ENCODE peak calls at places on chromosomes 16 and 17, in four cellular contexts. D, G, X and S are unnamed samples.

GRCh38 chr17:72901657-72902056 is 190.8 kb downstream of the SLC39A11 start:
- DNase-seq in D (no peak), G (no peak), X (no peak), S (no peak)

GRCh38 chr17:60496051-60496450 is 30.0 kb downstream of the APPBP2 start:
- DNase-seq in D (no peak), G (no peak), X (no peak), S (no peak)

GRCh38 chr16:71676236-71676635 is 48.3 kb downstream of the PHLPP2 start:
- DNase-seq in D (no peak), G (no peak), X (no peak), S (no peak)

GRCh38 chr16:83862661-83863060 is 36.3 kb upstream of the MLYCD start:
- DNase-seq in D (no peak), G (no peak), X (no peak), S (no peak)

GRCh38 chr16:88633684-88634140 is 4.7 kb upstream of the IL17C start:
- DNase-seq in D (no peak), G (no peak), X (peak; percentile 33), S (peak; percentile 58)

GRCh38 chr16:2854700-2855309 is 3.2 kb downstream of the PRSS22 start:
- DNase-seq in D (no peak), G (no peak), X (no peak), S (no peak)

GRCh38 chr17:751269-752001 is 629 bp downstream of the GEMIN4 start:
- DNase-seq in D (peak; percentile 39), G (peak; percentile 51), X (peak; percentile 44), S (peak; percentile 42)

GRCh38 chr16:48504216-48504615 is 105.8 kb downstream of the N4BP1 start:
- DNase-seq in D (no peak), G (no peak), X (no peak), S (no peak)

GRCh38 chr17:83204230-83204725 is 124.9 kb downstream of the METRNL start:
- DNase-seq in D (no peak), G (no peak), X (no peak), S (no peak)

GRCh38 chr17:38617967-38618760 is 12.4 kb upstream of the SRCIN1 start:
- DNase-seq in D (no peak), G (no peak), X (no peak), S (no peak)

GRCh38 chr17:70187383-70187782 is 18.1 kb downstream of the KCNJ2 start:
- DNase-seq in D (peak; percentile 68), G (no peak), X (no peak), S (no peak)

GRCh38 chr17:63698886-63699637 is 863 bp downstream of the LIMD2 start:
- DNase-seq in D (peak; percentile 47), G (peak; percentile 58), X (peak; percentile 46), S (peak; percentile 54)

GRCh38 chr16:79286646-79287423 is 313.7 kb downstream of the MAF start:
- DNase-seq in D (no peak), G (no peak), X (peak; percentile 42), S (peak; percentile 61)

GRCh38 chr17:57862410-57862989 is 12.7 kb upstream of the MRPS23 start:
- DNase-seq in D (no peak), G (no peak), X (no peak), S (no peak)

GRCh38 chr17:81865733-81866439 is 5.3 kb downstream of the ARHGDIA start:
- DNase-seq in D (no peak), G (peak; percentile 43), X (no peak), S (peak; percentile 99)

GRCh38 chr17:80805032-80805751 is 186.4 kb upstream of the CHMP6 start:
- DNase-seq in D (no peak), G (no peak), X (no peak), S (no peak)

GRCh38 chr17:68595496-68595895 is 5.7 kb downstream of the FAM20A start:
- DNase-seq in D (no peak), G (no peak), X (no peak), S (no peak)

GRCh38 chr16:58615280-58615679 is 14.3 kb downstream of the CNOT1 start:
- DNase-seq in D (no peak), G (no peak), X (no peak), S (no peak)

GRCh38 chr17:45073414-45074070 is 12.4 kb downstream of the NMT1 start:
- DNase-seq in D (peak; percentile 76), G (no peak), X (no peak), S (no peak)

GRCh38 chr17:50350733-50351132 is 4.8 kb downstream of the XYLT2 start:
- DNase-seq in D (no peak), G (no peak), X (no peak), S (no peak)

GRCh38 chr16:74748042-74748709 is 26.4 kb downstream of the FA2H start:
- DNase-seq in D (no peak), G (no peak), X (no peak), S (no peak)

GRCh38 chr17:7560172-7561027 is 1.3 kb upstream of the SENP3 start:
- DNase-seq in D (peak; percentile 62), G (peak; percentile 87), X (peak; percentile 69), S (peak; percentile 80)

GRCh38 chr16:11016993-11017392 is 72.6 kb downstream of the CLEC16A start:
- DNase-seq in D (peak; percentile 75), G (peak; percentile 14), X (peak; percentile 89), S (peak; percentile 99)

GRCh38 chr16:57786632-57787518 is 15.4 kb downstream of the KIFC3 start:
- DNase-seq in D (no peak), G (no peak), X (peak; percentile 54), S (no peak)

GRCh38 chr17:44988256-44988942 is 20.3 kb upstream of the C1QL1 start:
- DNase-seq in D (no peak), G (no peak), X (no peak), S (no peak)

GRCh38 chr16:57618306-57619132 is 9.9 kb upstream of the ADGRG1 start:
- DNase-seq in D (no peak), G (no peak), X (peak; percentile 13), S (no peak)

GRCh38 chr17:10875411-10875810 is 37.5 kb upstream of the PIRT start:
- DNase-seq in D (no peak), G (peak; percentile 33), X (peak; percentile 30), S (no peak)

GRCh38 chr17:700504-701094 is 14.0 kb downstream of the VPS53 start:
- DNase-seq in D (peak; percentile 19), G (no peak), X (no peak), S (peak; percentile 45)

GRCh38 chr17:21218831-21219380 is 4.9 kb upstream of the TMEM11 start:
- DNase-seq in D (no peak), G (no peak), X (no peak), S (no peak)

GRCh38 chr17:3772764-3773163 is 28.2 kb downstream of the ITGAE start:
- DNase-seq in D (no peak), G (no peak), X (no peak), S (no peak)

GRCh38 chr16:87528690-87529579 is 36.1 kb upstream of the ZCCHC14 start:
- DNase-seq in D (no peak), G (no peak), X (no peak), S (peak; percentile 60)

DNA sequence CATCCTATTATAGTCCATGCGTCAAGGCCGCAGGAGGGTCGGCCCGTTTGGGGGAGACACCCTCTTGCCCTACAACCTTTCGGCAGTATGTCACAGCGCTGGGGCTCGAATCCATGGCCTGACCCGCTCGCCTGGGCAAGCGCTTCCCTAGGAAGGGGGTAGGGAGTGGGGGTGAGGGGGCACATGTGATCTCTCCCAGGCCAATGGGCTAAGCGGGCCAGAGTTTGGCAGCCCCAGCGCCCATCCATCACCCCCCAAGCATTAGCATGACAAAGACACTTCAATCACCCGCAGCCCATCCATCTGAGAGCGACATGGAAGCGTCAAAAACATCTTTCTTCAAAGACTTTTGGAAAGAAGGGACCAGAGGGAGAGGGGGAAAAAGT is at the start of gene HOXB1:
- DNase-seq in D (no peak), G (no peak), X (no peak), S (no peak)
- H3K27me3 ChIP-seq in D (no peaks in the 10 kb centered on the region), G (no peaks in the 10 kb centered on the region), X (no peaks in the 10 kb centered on the region), S (no peaks in the 10 kb centered on the region)

DNA sequence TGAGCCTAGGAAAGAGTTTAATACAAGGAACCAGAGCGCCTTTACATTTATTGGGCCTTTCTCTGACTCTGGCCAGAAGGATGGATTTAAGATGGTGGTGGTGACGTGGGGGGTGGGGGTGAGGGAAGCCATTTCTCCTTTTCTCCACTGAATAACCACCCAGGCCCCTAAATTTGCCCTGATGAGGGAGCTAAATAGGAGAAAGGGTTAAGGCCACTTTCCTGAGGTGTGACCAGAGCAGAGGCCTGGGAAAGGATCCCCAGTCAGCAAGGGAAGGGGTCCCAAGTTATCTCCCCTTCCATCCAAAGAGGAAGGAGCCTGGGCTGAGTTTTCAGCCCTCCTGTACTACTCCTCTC is 1.1 kb upstream of the HOXB9 start:
- DNase-seq in D (no peak), G (no peak), X (no peak), S (no peak)
- H3K27me3 ChIP-seq in D (peaks cover 99% of the 10 kb centered on the region), G (peaks cover 77% of the 10 kb centered on the region), X (peaks cover 85% of the 10 kb centered on the region), S (peaks cover 75% of the 10 kb centered on the region)

DNA sequence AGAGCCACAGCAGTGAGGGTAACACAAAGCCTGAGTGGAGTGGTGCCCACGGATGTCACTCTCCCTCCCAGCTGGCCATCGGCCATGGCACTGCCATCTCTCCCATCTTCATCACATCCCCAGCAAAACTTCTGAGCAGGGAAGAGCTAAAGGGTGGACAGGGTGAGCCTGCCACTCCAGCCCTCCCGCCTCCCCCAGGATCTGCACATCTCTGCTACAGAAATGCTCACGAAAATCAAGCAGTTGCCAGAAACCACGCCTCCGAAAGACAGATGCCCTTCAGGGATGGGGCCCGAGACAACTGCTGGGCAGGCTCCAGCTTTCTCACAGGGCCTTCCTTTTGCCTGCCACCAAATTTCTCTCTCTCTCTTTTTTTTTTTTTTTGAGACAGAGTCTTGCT is 3.6 kb downstream of the GRIN2C start:
- DNase-seq in D (no peak), G (no peak), X (peak; percentile 85), S (no peak)
- H3K27me3 ChIP-seq in D (peaks cover 77% of the 10 kb centered on the region), G (peaks cover 20% of the 10 kb centered on the region), X (no peaks in the 10 kb centered on the region), S (peaks cover 51% of the 10 kb centered on the region)

GRCh38 chr16:55369151-55369550 is 45.1 kb downstream of the IRX6 start:
- DNase-seq in D (no peak), G (no peak), X (no peak), S (no peak)

GRCh38 chr16:55367796-55368195 is 43.8 kb downstream of the IRX6 start:
- DNase-seq in D (peak; percentile 68), G (no peak), X (no peak), S (no peak)

GRCh38 chr16:55368205-55368604 is 44.2 kb downstream of the IRX6 start:
- DNase-seq in D (no peak), G (no peak), X (peak; percentile 13), S (no peak)

GRCh38 chr16:55364811-55365210 is 40.8 kb downstream of the IRX6 start:
- DNase-seq in D (no peak), G (no peak), X (no peak), S (no peak)

DNA sequence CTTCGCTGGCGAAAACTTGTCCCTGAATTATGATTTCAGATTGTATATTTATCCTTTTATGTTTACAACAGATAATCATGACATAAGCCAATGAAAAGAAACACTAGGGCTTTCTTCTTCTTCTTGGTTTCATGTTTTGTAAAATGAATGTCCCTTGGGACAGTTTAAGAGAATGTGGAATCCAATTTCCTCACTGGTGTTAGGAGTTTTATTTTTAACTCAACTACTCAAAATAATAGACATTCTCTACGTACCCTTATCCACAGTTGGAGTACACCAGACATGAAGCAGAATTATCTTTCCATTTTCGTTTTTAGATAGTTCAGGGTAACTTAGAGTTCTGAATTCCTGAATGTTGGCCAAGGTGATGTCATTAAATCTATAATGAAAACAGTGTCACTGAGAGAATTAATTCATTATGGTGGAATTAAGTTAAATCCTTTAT is 43.3 kb downstream of the IRX6 start:
- DNase-seq in D (peak; percentile 10), G (no peak), X (no peak), S (no peak)
- H3K27me3 ChIP-seq in D (peaks cover 2% of the 10 kb centered on the region), G (no peaks in the 10 kb centered on the region), X (peaks cover 18% of the 10 kb centered on the region), S (peaks cover 6% of the 10 kb centered on the region)

GRCh38 chr17:65617496-65617895 is 56.0 kb upstream of the AXIN2 start:
- DNase-seq in D (no peak), G (no peak), X (no peak), S (no peak)
- H3K27me3 ChIP-seq in D (no peaks in the 10 kb centered on the region), G (no peaks in the 10 kb centered on the region), X (no peaks in the 10 kb centered on the region), S (no peaks in the 10 kb centered on the region)

GRCh38 chr16:1163567-1164055 is 10.7 kb downstream of the CACNA1H start:
- DNase-seq in D (peak; percentile 78), G (no peak), X (peak; percentile 53), S (no peak)
- H3K27me3 ChIP-seq in D (peaks cover 6% of the 10 kb centered on the region), G (no peaks in the 10 kb centered on the region), X (no peaks in the 10 kb centered on the region), S (peaks cover 6% of the 10 kb centered on the region)